ENCODE peak calls at places on chromosomes 6 and 20, in eight cellular contexts. Q is PC-3, A is GM23248, B is HCT116, F is hepatocyte, L is SK-N-SH, E is neural progenitor cell, Z is MM.1S. C is an unnamed sample.

GRCh38 chr20:36572701-36573102 is 695 bp upstream of the TGIF2 start:
- DNase-seq in Q (no peak), A (peak; percentile 48), B (no peak), F (peak; percentile 61), L (peak; percentile 26), E (peak; percentile 64), Z (no peak), C (no peak)

GRCh38 chr6:37473364-37474095 is 26.2 kb downstream of the CCDC167 start:
- DNase-seq in Q (peak; percentile 74), A (no peak), B (no peak), F (no peak), L (peak; percentile 84), E (no peak), Z (no peak), C (no peak)

GRCh38 chr6:55108469-55109130 is 65.7 kb upstream of the HCRTR2 start:
- DNase-seq in Q (no peak), A (no peak), B (no peak), F (no peak), L (no peak), E (peak; percentile 4), Z (no peak), C (no peak)

GRCh38 chr20:32135983-32136515 is 26.5 kb downstream of the TM9SF4 start:
- DNase-seq in Q (no peak), A (no peak), B (no peak), F (no peak), L (no peak), E (no peak), Z (no peak), C (no peak)

GRCh38 chr6:1611572-1612385 is 2.1 kb downstream of the FOXC1 start:
- DNase-seq in Q (peak; percentile 36), A (peak; percentile 60), B (no peak), F (no peak), L (no peak), E (peak; percentile 56), Z (no peak), C (no peak)

GRCh38 chr20:1278993-1279392 is 12.9 kb downstream of the SNPH start:
- DNase-seq in Q (no peak), A (no peak), B (no peak), F (no peak), L (no peak), E (no peak), Z (no peak), C (peak; percentile 16)

GRCh38 chr20:25277941-25278521 is 30.1 kb downstream of the PYGB start:
- DNase-seq in Q (no peak), A (no peak), B (no peak), F (no peak), L (no peak), E (no peak), Z (no peak), C (no peak)

GRCh38 chr6:152552616-152553209 is 84.4 kb downstream of the SYNE1 start:
- DNase-seq in Q (peak; percentile 71), A (peak; percentile 76), B (peak; percentile 70), F (peak; percentile 73), L (peak; percentile 55), E (peak; percentile 81), Z (peak; percentile 48), C (peak; percentile 74)

GRCh38 chr20:53903652-53903987 is 166.8 kb downstream of the BCAS1 start:
- DNase-seq in Q (no peak), A (peak; percentile 83), B (no peak), F (no peak), L (no peak), E (no peak), Z (no peak), C (no peak)

DNA sequence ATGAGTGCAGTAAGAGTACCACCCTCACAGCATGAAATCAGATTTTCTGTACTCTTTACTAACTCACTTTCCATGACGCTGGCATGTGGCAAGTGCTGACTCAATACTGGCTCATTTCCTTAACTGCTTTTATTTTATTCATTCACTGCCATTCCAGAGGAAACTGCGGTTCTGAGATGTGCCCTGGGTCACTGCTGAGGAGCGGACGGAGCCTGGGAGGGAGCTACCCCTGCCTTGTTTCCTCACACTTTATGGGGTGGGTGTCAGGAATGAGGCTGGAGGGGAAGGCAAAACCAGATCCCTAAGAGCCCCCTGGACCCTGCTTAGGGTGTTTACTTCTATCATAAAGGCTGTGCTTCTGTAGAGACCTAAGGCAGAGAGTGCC is 14.4 kb downstream of the NT5E start:
- DNase-seq in Q (peak; percentile 94), A (peak; percentile 99), B (peak; percentile 97), F (no peak), L (no peak), E (no peak), Z (no peak), C (no peak)
- H3K4me3 ChIP-seq in Q (peak overlapping the region; percentile 50), A (peak overlapping the region; percentile 54), B (peak overlapping the region; percentile 46), F (no peak overlapping the region), L (peak overlapping the region; percentile 42), E (no peak overlapping the region), Z (no peak overlapping the region), C (no peak overlapping the region)

GRCh38 chr20:17735206-17735804 is 35.5 kb downstream of the BANF2 start:
- DNase-seq in Q (peak; percentile 85), A (no peak), B (no peak), F (peak; percentile 36), L (no peak), E (no peak), Z (no peak), C (no peak)
- TF ChIP-seq EZH2phosphoT487 in Q (no peak), A (no peak), B (no peak), F (no peak), L (no peak), E (no peak), Z (no peak), C (no peak)

GRCh38 chr6:168600381-168600780 is 159.4 kb downstream of the SMOC2 start:
- DNase-seq in Q (no peak), A (no peak), B (no peak), F (no peak), L (no peak), E (no peak), Z (no peak), C (no peak)
- H3K9me3 ChIP-seq in Q (no peaks in the 10 kb centered on the region), A (no peaks in the 10 kb centered on the region), B (no peaks in the 10 kb centered on the region), F (no peaks in the 10 kb centered on the region), L (no peaks in the 10 kb centered on the region), E (no peaks in the 10 kb centered on the region), Z (no peaks in the 10 kb centered on the region), C (no peaks in the 10 kb centered on the region)

DNA sequence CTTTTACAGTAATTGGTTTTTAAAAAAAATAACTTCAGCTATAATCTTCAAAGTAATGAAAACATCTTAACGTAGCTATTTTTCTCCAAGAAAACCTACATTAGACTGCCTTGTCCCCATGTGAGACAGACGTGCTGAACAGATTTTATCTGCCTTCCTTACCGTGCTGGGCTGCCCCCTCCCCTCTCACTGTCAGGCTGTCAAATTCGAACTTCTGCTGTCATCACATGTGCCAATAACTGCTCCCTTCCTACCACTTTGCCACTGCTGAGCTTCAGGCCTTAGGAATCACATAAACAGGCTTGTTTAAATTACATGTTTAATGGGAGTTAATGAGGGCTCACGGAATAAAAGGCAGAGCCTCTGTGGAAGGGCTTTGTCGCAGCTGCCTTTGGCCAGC is 77.0 kb upstream of the NHSL1 start:
- DNase-seq in Q (no peak), A (no peak), B (no peak), F (no peak), L (no peak), E (peak; percentile 49), Z (no peak), C (no peak)
- H3K4me3 ChIP-seq in Q (no peak overlapping the region), A (no peak overlapping the region), B (no peak overlapping the region), F (no peak overlapping the region), L (no peak overlapping the region), E (no peak overlapping the region), Z (no peak overlapping the region), C (no peak overlapping the region)

GRCh38 chr6:128757961-128758360 is 125.0 kb upstream of the LAMA2 start:
- DNase-seq in Q (no peak), A (no peak), B (no peak), F (no peak), L (no peak), E (no peak), Z (no peak), C (no peak)
- TF ChIP-seq EZH2phosphoT487 in Q (no peak), A (no peak), B (no peak), F (no peak), L (no peak), E (no peak), Z (no peak), C (no peak)

DNA sequence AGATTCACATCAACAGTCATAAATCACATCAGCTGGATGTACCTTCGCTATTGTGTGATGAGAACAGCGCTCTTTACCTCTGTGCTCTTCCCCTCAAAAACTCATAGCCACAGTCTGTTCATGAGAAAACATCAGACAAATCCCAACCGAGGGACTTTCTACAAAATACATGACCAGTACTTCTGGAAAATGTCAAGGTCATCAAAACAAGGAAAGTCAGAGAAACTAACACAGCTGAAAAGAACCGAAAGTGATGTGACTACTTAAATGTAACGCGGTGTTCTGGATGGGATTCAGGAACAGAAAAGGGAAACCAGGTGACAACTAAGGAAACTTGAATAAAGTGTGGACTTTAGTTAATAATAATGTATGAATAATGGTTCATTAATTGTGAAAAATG is 112.0 kb upstream of the CBLN4 start:
- DNase-seq in Q (no peak), A (no peak), B (no peak), F (no peak), L (no peak), E (no peak), Z (no peak), C (no peak)
- H3K9me3 ChIP-seq in Q (peaks cover 16% of the 10 kb centered on the region), A (no peaks in the 10 kb centered on the region), B (peaks cover 6% of the 10 kb centered on the region), F (no peaks in the 10 kb centered on the region), L (no peaks in the 10 kb centered on the region), E (peaks cover 10% of the 10 kb centered on the region), Z (no peaks in the 10 kb centered on the region), C (no peaks in the 10 kb centered on the region)

DNA sequence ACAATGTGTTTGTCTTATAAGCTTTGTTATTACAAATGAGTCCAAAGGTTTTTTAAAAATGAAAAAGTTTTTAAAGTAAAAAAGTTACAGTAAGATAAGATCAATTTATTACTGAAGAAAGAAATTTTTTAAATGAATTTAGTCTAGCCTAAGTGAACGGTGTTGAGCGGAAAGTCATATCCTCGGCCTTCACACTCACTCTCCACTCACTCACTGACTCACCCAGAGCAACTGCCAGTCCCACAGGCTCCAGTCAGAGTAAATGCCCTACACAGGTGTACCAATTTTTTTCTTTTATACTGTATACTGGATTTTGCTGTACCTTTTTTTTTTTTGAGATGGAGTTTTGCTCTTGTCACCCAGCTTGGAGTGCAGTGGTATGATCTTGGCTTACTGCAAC is 42.7 kb upstream of the AGPAT4 start:
- DNase-seq in Q (peak; percentile 26), A (no peak), B (no peak), F (no peak), L (no peak), E (no peak), Z (no peak), C (no peak)
- H3K4me3 ChIP-seq in Q (no peak overlapping the region), A (no peak overlapping the region), B (no peak overlapping the region), F (no peak overlapping the region), L (no peak overlapping the region), E (no peak overlapping the region), Z (no peak overlapping the region), C (no peak overlapping the region)

GRCh38 chr6:125957845-125958244 is 1.3 kb downstream of the HINT3 start:
- DNase-seq in Q (peak; percentile 58), A (peak; percentile 69), B (no peak), F (peak; percentile 62), L (no peak), E (no peak), Z (no peak), C (no peak)
- TF ChIP-seq EZH2phosphoT487 in Q (no peak), A (no peak), B (no peak), F (no peak), L (no peak), E (no peak), Z (no peak), C (no peak)

GRCh38 chr20:55632592-55632991 is 372.7 kb downstream of the CBLN4 start:
- DNase-seq in Q (no peak), A (no peak), B (no peak), F (no peak), L (no peak), E (peak; percentile 46), Z (no peak), C (no peak)
- H3K9me3 ChIP-seq in Q (peaks cover 22% of the 10 kb centered on the region), A (no peaks in the 10 kb centered on the region), B (peaks cover 6% of the 10 kb centered on the region), F (no peaks in the 10 kb centered on the region), L (no peaks in the 10 kb centered on the region), E (no peaks in the 10 kb centered on the region), Z (no peaks in the 10 kb centered on the region), C (no peaks in the 10 kb centered on the region)